ENCODE peak calls at places on chromosomes 5 and 9, in four cellular contexts. B, K, V and N are unnamed samples.

GRCh38 chr9:37602817-37603216 is 10.4 kb upstream of the TOMM5 start:
- DNase-seq in B (no peak), K (no peak), V (no peak), N (no peak)

GRCh38 chr5:133750356-133750755 is 138.0 kb upstream of the FSTL4 start:
- DNase-seq in B (no peak), K (peak), V (no peak), N (no peak)

GRCh38 chr5:54959673-54960418 is 25.5 kb downstream of the ESM1 start:
- DNase-seq in B (peak), K (peak), V (no peak), N (no peak)

GRCh38 chr5:98583572-98583971 is 189.9 kb upstream of the RGMB start:
- DNase-seq in B (no peak), K (no peak), V (no peak), N (no peak)

GRCh38 chr9:77954018-77954417 is 77.6 kb downstream of the GNAQ start:
- DNase-seq in B (no peak), K (no peak), V (peak), N (no peak)

GRCh38 chr5:62206150-62206829 is 99.7 kb upstream of the KIF2A start:
- DNase-seq in B (no peak), K (no peak), V (no peak), N (no peak)

GRCh38 chr5:116361171-116361967 is 213.3 kb downstream of the SEMA6A start:
- DNase-seq in B (no peak), K (no peak), V (no peak), N (no peak)

GRCh38 chr9:61666310-61666709 is 476.5 kb downstream of the SPATA31A7 start:
- DNase-seq in B (no peak), K (no peak), V (no peak), N (no peak)

GRCh38 chr5:94621763-94622162 is 3.3 kb downstream of the SLF1 start:
- DNase-seq in B (no peak), K (no peak), V (no peak), N (no peak)

GRCh38 chr5:138186002-138186447 is 7.1 kb downstream of the KIF20A start:
- DNase-seq in B (no peak), K (no peak), V (no peak), N (no peak)

GRCh38 chr9:95003694-95004451 is 277.4 kb downstream of the AOPEP start:
- DNase-seq in B (peak), K (peak), V (peak), N (no peak)

GRCh38 chr9:137025120-137025966 is 2.7 kb downstream of the ABCA2 start:
- DNase-seq in B (no peak), K (no peak), V (no peak), N (no peak)

GRCh38 chr9:120985759-120986353 is 59.3 kb upstream of the TRAF1 start:
- DNase-seq in B (no peak), K (no peak), V (peak), N (no peak)